ENCODE peak calls at places on chromosomes 7 and 10, in seven cellular contexts. M is body of pancreas, G is heart right ventricle, B is OCI-LY7, V is right lobe of liver, X is spleen, I is ascending aorta. W is an unnamed sample. For H3K4me1, the result is how much of the 10 kb centered on the place peaks cover.

GRCh38 chr7:18317956-18318355 is 177.6 kb upstream of the HDAC9 start:
- DNase-seq in X (no peak), I (no peak), M (no peak), B (no peak), G (no peak), V (no peak), W (no peak)

GRCh38 chr10:132331956-132332749 is at the start of gene LRRC27:
- DNase-seq in B (peak), I (peak), M (peak), X (peak), G (peak), V (peak), W (peak)

GRCh38 chr7:112116894-112117293 is 89.3 kb downstream of the DOCK4 start:
- DNase-seq in V (no peak), M (no peak), G (no peak), B (no peak), X (no peak), I (no peak), W (no peak)

GRCh38 chr7:125358551-125359167 is 429.0 kb upstream of the POT1 start:
- DNase-seq in B (no peak), M (no peak), X (no peak), V (no peak), I (no peak), G (no peak), W (no peak)

GRCh38 chr10:50373821-50374501 is 122.6 kb upstream of the ASAH2 start:
- DNase-seq in V (no peak), B (no peak), I (no peak), G (no peak), M (no peak), X (no peak), W (no peak)

GRCh38 chr7:20144801-20145200 is 72.4 kb downstream of the MACC1 start:
- DNase-seq in I (no peak), V (no peak), X (no peak), M (no peak), G (no peak), B (no peak), W (no peak)

GRCh38 chr7:85471740-85472139 is 284.9 kb upstream of the SEMA3D start:
- DNase-seq in V (no peak), G (no peak), B (no peak), M (no peak), X (no peak), I (no peak), W (no peak)

GRCh38 chr7:43906327-43907010 is at the start of gene URGCP:
- DNase-seq in G (peak), M (peak), X (peak), B (no peak), I (no peak), V (peak), W (peak)

GRCh38 chr7:90401989-90402388 is 1.3 kb upstream of the CLDN12 start:
- DNase-seq in I (no peak), G (no peak), X (no peak), V (no peak), B (no peak), M (no peak), W (no peak)

DNA sequence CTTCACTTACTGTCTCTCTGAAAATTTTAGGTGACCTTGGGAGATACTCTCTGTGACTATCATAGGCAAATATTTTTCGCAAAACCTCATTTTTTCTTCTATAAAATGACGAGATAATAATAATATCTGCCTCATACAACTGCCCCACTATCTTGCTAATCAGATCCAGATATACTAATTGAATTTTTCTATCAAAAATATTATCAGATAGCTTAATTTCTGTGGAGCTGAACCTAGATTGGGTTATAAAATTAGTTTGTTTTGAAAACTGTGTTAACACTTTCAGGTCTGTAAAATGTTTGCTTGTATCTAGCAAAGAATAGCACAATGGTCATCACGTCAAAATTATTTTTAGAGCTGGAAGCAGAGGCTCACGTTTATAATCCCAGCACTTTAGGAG is 486.7 kb upstream of the LRRN3 start:
- DNase-seq in X (no peak), B (no peak), M (no peak), I (no peak), G (no peak), V (no peak), W (no peak)
- TF ChIP-seq CTCF in X (no peak), B (no peak), M (no peak), I (no peak), G (no peak), V (no peak), W (no peak)

GRCh38 chr7:148888300-148888699 is 4.2 kb upstream of the EZH2 start:
- DNase-seq in X (no peak), I (no peak), B (no peak), G (no peak), M (no peak), V (no peak), W (no peak)

GRCh38 chr7:148884049-148884298 is at the start of gene EZH2:
- DNase-seq in V (no peak), B (no peak), I (no peak), G (no peak), X (no peak), M (no peak), W (no peak)

GRCh38 chr7:148884299-148885022 is 370 bp upstream of the EZH2 start:
- DNase-seq in B (peak), M (peak), G (peak), X (peak), V (peak), I (peak), W (peak)

GRCh38 chr7:148883233-148884048 is 650 bp downstream of the EZH2 start:
- DNase-seq in V (peak), M (peak), I (no peak), B (peak), X (peak), G (peak), W (peak)

GRCh38 chr7:148886844-148887243 is 2.8 kb upstream of the EZH2 start:
- DNase-seq in V (no peak), X (no peak), B (no peak), I (no peak), G (no peak), M (no peak), W (no peak)
- H3K4me3 ChIP-seq in V (no peak), X (no peak), B (no peak), I (no peak), G (no peak), M (no peak), W (no peak)

GRCh38 chr10:34426041-34426440 is 389.1 kb downstream of the PARD3 start:
- DNase-seq in V (no peak), B (no peak), I (no peak), X (no peak), G (no peak), M (no peak), W (no peak)
- H3K4me1 ChIP-seq in V (under half), B (under half), I (under half), X (under half), G (under half), M (under half), W (under half)

DNA sequence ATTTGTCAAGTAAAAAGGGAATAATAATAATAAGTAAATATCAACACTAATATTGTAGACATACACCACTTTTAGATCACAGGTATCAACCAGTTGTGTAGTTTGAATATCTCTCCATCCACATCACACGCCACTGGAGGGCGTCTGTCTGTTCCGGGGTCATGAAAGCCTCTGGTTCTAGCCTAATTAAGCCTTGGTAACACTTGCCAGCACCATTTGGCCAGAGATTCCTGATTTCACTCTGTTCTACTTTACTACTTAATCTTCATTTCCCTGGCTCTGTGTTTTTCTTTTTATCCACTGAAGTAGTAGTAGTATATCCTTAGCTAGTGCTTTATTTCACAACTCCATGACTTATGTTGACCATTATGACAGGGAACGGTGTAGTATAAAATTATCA is 285.6 kb upstream of the POM121L12 start:
- DNase-seq in M (no peak), V (no peak), I (no peak), X (no peak), G (no peak), B (peak), W (no peak)
- TF ChIP-seq CTCF in M (no peak), V (no peak), I (no peak), X (no peak), G (no peak), B (peak), W (no peak)

DNA sequence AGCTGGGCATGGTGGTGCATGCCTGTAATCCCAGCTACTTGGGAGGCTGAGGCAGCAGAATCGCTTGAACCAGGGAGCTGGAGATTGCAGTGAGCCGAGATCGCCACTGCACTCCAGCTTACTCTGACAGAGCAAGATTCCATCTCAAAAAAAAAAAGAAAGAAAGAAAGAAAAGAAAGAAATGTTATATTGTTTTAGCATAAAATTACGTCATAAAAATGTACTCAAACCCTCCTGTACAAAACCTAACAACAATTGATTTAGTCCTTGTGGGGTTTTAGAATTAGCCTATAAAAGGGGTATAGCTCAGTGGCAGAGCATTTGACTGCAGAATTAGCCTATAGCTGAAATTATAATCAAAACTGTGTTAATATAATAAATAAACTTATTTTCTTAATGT is 27.9 kb downstream of the PIK3AP1 start:
- DNase-seq in B (no peak), G (no peak), M (no peak), I (no peak), V (no peak), X (no peak), W (no peak)
- H3K4me3 ChIP-seq in B (no peak), G (no peak), M (no peak), I (no peak), V (no peak), X (no peak), W (no peak)

GRCh38 chr10:95558593-95559320 is 2.4 kb downstream of the SORBS1 start:
- DNase-seq in G (no peak), X (no peak), B (no peak), M (no peak), V (no peak), I (no peak), W (no peak)
- H3K4me1 ChIP-seq in G (under half), X (under half), B (under half), M (under half), V (under half), I (under half), W (half or more)

GRCh38 chr10:120513307-120513706 is 56.3 kb downstream of the PLPP4 start:
- DNase-seq in V (no peak), M (no peak), X (no peak), G (no peak), B (no peak), I (no peak), W (no peak)

GRCh38 chr10:120508966-120509365 is 51.9 kb downstream of the PLPP4 start:
- DNase-seq in M (no peak), B (no peak), X (no peak), I (no peak), G (no peak), V (no peak), W (no peak)

GRCh38 chr10:120508393-120508792 is 51.4 kb downstream of the PLPP4 start:
- DNase-seq in G (no peak), M (no peak), V (no peak), X (no peak), B (no peak), I (no peak), W (no peak)

GRCh38 chr10:120514035-120514620 is 57.1 kb downstream of the PLPP4 start:
- DNase-seq in G (no peak), X (no peak), I (no peak), B (peak), M (no peak), V (no peak), W (no peak)

DNA sequence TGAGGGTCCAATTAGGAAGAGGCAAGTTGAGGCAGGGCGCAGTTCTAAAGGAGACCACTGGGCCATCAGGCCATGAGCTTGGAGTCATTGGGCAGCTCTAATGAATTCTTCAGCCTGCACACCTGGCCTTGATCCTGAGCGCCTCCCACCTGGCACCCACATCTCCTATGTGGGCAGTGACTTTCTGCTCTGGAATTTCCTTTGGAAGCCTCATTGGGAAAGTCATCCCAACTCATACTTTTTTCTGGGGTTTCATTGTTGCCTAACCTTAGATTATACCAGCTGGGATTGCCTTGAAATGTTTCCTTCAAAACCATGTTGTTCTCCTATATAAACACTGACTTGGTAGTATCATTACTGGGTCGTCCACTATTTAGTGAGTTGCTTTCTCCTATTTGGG is 54.1 kb downstream of the PLPP4 start:
- DNase-seq in B (no peak), M (no peak), X (no peak), G (no peak), V (no peak), I (no peak), W (no peak)
- TF ChIP-seq CTCF in B (no peak), M (no peak), X (no peak), G (no peak), V (no peak), I (no peak), W (no peak)

W was measured in left ventricle myocardium inferior.